ENCODE peak calls at places on chromosome 10, in four cellular contexts. One of them, this sample, is unnamed.
A peak's percentile ranks its signal among the peaks of the same experiment; 100 is the strongest.

GRCh38 chr10:7409045-7409731 is 1.6 kb downstream of the SFMBT2 start:
- DNase-seq in foreskin melanocyte: no peak
- DNase-seq in Calu3: no peak
- DNase-seq in AG08396: no peak
- DNase-seq in this sample: peak; percentile 6

GRCh38 chr10:96588060-96588554 is 1.3 kb upstream of the TM9SF3 start:
- DNase-seq in Calu3: no peak
- DNase-seq in AG08396: no peak
- DNase-seq in foreskin melanocyte: no peak
- DNase-seq in this sample: no peak

GRCh38 chr10:13528875-13529713 is at the start of gene BEND7:
- DNase-seq in Calu3: peak; percentile 60
- DNase-seq in foreskin melanocyte: no peak
- DNase-seq in AG08396: peak; percentile 86
- DNase-seq in this sample: peak; percentile 11

GRCh38 chr10:119104653-119105024 is 726 bp downstream of the DENND10 start:
- DNase-seq in Calu3: no peak
- DNase-seq in foreskin melanocyte: peak; percentile 26
- DNase-seq in AG08396: peak; percentile 34
- DNase-seq in this sample: peak; percentile 25

GRCh38 chr10:110212119-110213006 is 5.0 kb downstream of the MXI1 start:
- DNase-seq in Calu3: no peak
- DNase-seq in AG08396: no peak
- DNase-seq in foreskin melanocyte: no peak
- DNase-seq in this sample: peak; percentile 48

GRCh38 chr10:98235876-98236275 is 32.1 kb downstream of the LOXL4 start:
- DNase-seq in AG08396: no peak
- DNase-seq in Calu3: no peak
- DNase-seq in foreskin melanocyte: no peak
- DNase-seq in this sample: no peak

GRCh38 chr10:57919864-57920263 is 347.8 kb downstream of the IPMK start:
- DNase-seq in Calu3: no peak
- DNase-seq in foreskin melanocyte: no peak
- DNase-seq in AG08396: no peak
- DNase-seq in this sample: no peak

GRCh38 chr10:47457528-47457820 is 26.4 kb downstream of the ANXA8 start:
- DNase-seq in Calu3: no peak
- DNase-seq in foreskin melanocyte: no peak
- DNase-seq in AG08396: no peak
- DNase-seq in this sample: no peak

GRCh38 chr10:62011558-62011957 is 110.1 kb downstream of the ARID5B start:
- DNase-seq in AG08396: no peak
- DNase-seq in foreskin melanocyte: no peak
- DNase-seq in Calu3: peak; percentile 54
- DNase-seq in this sample: no peak

GRCh38 chr10:5291501-5292195 is 73.1 kb upstream of the UCN3 start:
- DNase-seq in AG08396: peak; percentile 66
- DNase-seq in foreskin melanocyte: peak; percentile 27
- DNase-seq in Calu3: peak; percentile 54
- DNase-seq in this sample: no peak

GRCh38 chr10:63522129-63522687 is 1.0 kb downstream of the REEP3 start:
- DNase-seq in Calu3: no peak
- DNase-seq in foreskin melanocyte: no peak
- DNase-seq in AG08396: peak; percentile 36
- DNase-seq in this sample: no peak

GRCh38 chr10:131213651-131214505 is 97.6 kb downstream of the TCERG1L start:
- DNase-seq in foreskin melanocyte: peak; percentile 18
- DNase-seq in Calu3: no peak
- DNase-seq in AG08396: no peak
- DNase-seq in this sample: no peak

GRCh38 chr10:122121059-122121458 is 132.1 kb downstream of the TACC2 start:
- DNase-seq in AG08396: no peak
- DNase-seq in Calu3: no peak
- DNase-seq in foreskin melanocyte: no peak
- DNase-seq in this sample: no peak

GRCh38 chr10:4533626-4534025 is 292.4 kb upstream of the AKR1E2 start:
- DNase-seq in Calu3: no peak
- DNase-seq in AG08396: no peak
- DNase-seq in foreskin melanocyte: no peak
- DNase-seq in this sample: no peak

GRCh38 chr10:43824934-43825333 is 176.3 kb upstream of the ZNF32 start:
- DNase-seq in AG08396: peak; percentile 74
- DNase-seq in Calu3: no peak
- DNase-seq in foreskin melanocyte: no peak
- DNase-seq in this sample: no peak

GRCh38 chr10:104445359-104445758 is 91.7 kb downstream of the CFAP58 start:
- DNase-seq in AG08396: peak; percentile 45
- DNase-seq in foreskin melanocyte: no peak
- DNase-seq in Calu3: no peak
- DNase-seq in this sample: no peak

GRCh38 chr10:88499569-88500470 is 83.3 kb downstream of the RNLS start:
- DNase-seq in foreskin melanocyte: no peak
- DNase-seq in AG08396: no peak
- DNase-seq in Calu3: no peak
- DNase-seq in this sample: no peak

GRCh38 chr10:92689663-92690210 is at the start of gene HHEX:
- DNase-seq in AG08396: peak; percentile 94
- DNase-seq in foreskin melanocyte: peak; percentile 26
- DNase-seq in Calu3: peak; percentile 76
- DNase-seq in this sample: no peak

GRCh38 chr10:26468291-26468690 is 30.1 kb downstream of the APBB1IP start:
- DNase-seq in Calu3: peak; percentile 14
- DNase-seq in AG08396: no peak
- DNase-seq in foreskin melanocyte: no peak
- DNase-seq in this sample: no peak

GRCh38 chr10:113369185-113369785 is 183.6 kb upstream of the HABP2 start:
- DNase-seq in AG08396: no peak
- DNase-seq in foreskin melanocyte: no peak
- DNase-seq in Calu3: no peak
- DNase-seq in this sample: no peak

GRCh38 chr10:112706580-112706979 is 243.5 kb upstream of the TCF7L2 start:
- DNase-seq in foreskin melanocyte: no peak
- DNase-seq in Calu3: no peak
- DNase-seq in AG08396: no peak
- DNase-seq in this sample: no peak

GRCh38 chr10:67629461-67629971 is 66.5 kb downstream of the CTNNA3 start:
- DNase-seq in foreskin melanocyte: no peak
- DNase-seq in Calu3: no peak
- DNase-seq in AG08396: no peak
- DNase-seq in this sample: no peak

GRCh38 chr10:109899578-109900355 is 23.5 kb downstream of the XPNPEP1 start:
- DNase-seq in Calu3: no peak
- DNase-seq in AG08396: no peak
- DNase-seq in foreskin melanocyte: no peak
- DNase-seq in this sample: no peak

GRCh38 chr10:59908808-59909143 is 2.4 kb upstream of the CCDC6 start:
- DNase-seq in foreskin melanocyte: no peak
- DNase-seq in Calu3: no peak
- DNase-seq in AG08396: no peak
- DNase-seq in this sample: no peak

GRCh38 chr10:91295346-91295745 is 74.9 kb downstream of the PCGF5 start:
- DNase-seq in Calu3: no peak
- DNase-seq in AG08396: no peak
- DNase-seq in foreskin melanocyte: no peak
- DNase-seq in this sample: no peak

This sample was measured in SK-MEL-5.